ENCODE peak calls at places on chromosomes 6 and 20, in five cellular contexts. One of them, this sample, is unnamed.

GRCh38 chr6:41935685-41936072 is 5.9 kb downstream of the CCND3 start:
- DNase-seq in stromal cell of bone marrow: no peak
- DNase-seq in T-cell: no peak
- DNase-seq in brain pericyte: no peak
- DNase-seq in bronchial epithelial cell: no peak
- DNase-seq in this sample: no peak

GRCh38 chr6:13523826-13524622 is 36.6 kb upstream of the GFOD1 start:
- DNase-seq in stromal cell of bone marrow: no peak
- DNase-seq in T-cell: no peak
- DNase-seq in brain pericyte: no peak
- DNase-seq in bronchial epithelial cell: no peak
- DNase-seq in this sample: peak; percentile 98

GRCh38 chr6:90406957-90407356 is 110.3 kb upstream of the BACH2 start:
- DNase-seq in stromal cell of bone marrow: no peak
- DNase-seq in T-cell: no peak
- DNase-seq in brain pericyte: no peak
- DNase-seq in bronchial epithelial cell: peak; percentile 76
- DNase-seq in this sample: peak; percentile 99

GRCh38 chr20:38728237-38728761 is 4.0 kb downstream of the SLC32A1 start:
- DNase-seq in stromal cell of bone marrow: no peak
- DNase-seq in T-cell: no peak
- DNase-seq in brain pericyte: no peak
- DNase-seq in bronchial epithelial cell: no peak
- DNase-seq in this sample: no peak

GRCh38 chr20:36547186-36548005 is 6.1 kb downstream of the MYL9 start:
- DNase-seq in stromal cell of bone marrow: no peak
- DNase-seq in T-cell: no peak
- DNase-seq in brain pericyte: no peak
- DNase-seq in bronchial epithelial cell: no peak
- DNase-seq in this sample: no peak

GRCh38 chr20:63357921-63358905 is 2.9 kb downstream of the CHRNA4 start:
- DNase-seq in stromal cell of bone marrow: no peak
- DNase-seq in T-cell: no peak
- DNase-seq in brain pericyte: no peak
- DNase-seq in bronchial epithelial cell: no peak
- DNase-seq in this sample: no peak

GRCh38 chr6:142642651-142643050 is 302.3 kb downstream of the HIVEP2 start:
- DNase-seq in stromal cell of bone marrow: no peak
- DNase-seq in T-cell: no peak
- DNase-seq in brain pericyte: no peak
- DNase-seq in bronchial epithelial cell: no peak
- DNase-seq in this sample: no peak

GRCh38 chr6:134257516-134257915 is 60.4 kb downstream of the SGK1 start:
- DNase-seq in stromal cell of bone marrow: no peak
- DNase-seq in T-cell: no peak
- DNase-seq in brain pericyte: no peak
- DNase-seq in bronchial epithelial cell: no peak
- DNase-seq in this sample: no peak

GRCh38 chr20:17796096-17796563 is 96.4 kb downstream of the BANF2 start:
- DNase-seq in stromal cell of bone marrow: peak; percentile 69
- DNase-seq in T-cell: no peak
- DNase-seq in brain pericyte: no peak
- DNase-seq in bronchial epithelial cell: no peak
- DNase-seq in this sample: peak; percentile 47

GRCh38 chr20:53736122-53736756 is 142.6 kb upstream of the ZNF217 start:
- DNase-seq in stromal cell of bone marrow: no peak
- DNase-seq in T-cell: no peak
- DNase-seq in brain pericyte: no peak
- DNase-seq in bronchial epithelial cell: peak; percentile 62
- DNase-seq in this sample: peak; percentile 81

GRCh38 chr6:111258615-111259088 is 171.3 kb downstream of the SLC16A10 start:
- DNase-seq in stromal cell of bone marrow: no peak
- DNase-seq in T-cell: no peak
- DNase-seq in brain pericyte: no peak
- DNase-seq in bronchial epithelial cell: no peak
- DNase-seq in this sample: no peak

GRCh38 chr6:153956807-153957206 is 82.2 kb upstream of the OPRM1 start:
- DNase-seq in stromal cell of bone marrow: no peak
- DNase-seq in T-cell: no peak
- DNase-seq in brain pericyte: no peak
- DNase-seq in bronchial epithelial cell: peak; percentile 88
- DNase-seq in this sample: peak; percentile 9

GRCh38 chr6:47092249-47092648 is 50.1 kb upstream of the ADGRF1 start:
- DNase-seq in stromal cell of bone marrow: no peak
- DNase-seq in T-cell: no peak
- DNase-seq in brain pericyte: no peak
- DNase-seq in bronchial epithelial cell: no peak
- DNase-seq in this sample: no peak

GRCh38 chr6:36678488-36679042 is at the start of gene CDKN1A:
- DNase-seq in stromal cell of bone marrow: peak; percentile 89
- DNase-seq in T-cell: peak; percentile 63
- DNase-seq in brain pericyte: peak; percentile 63
- DNase-seq in bronchial epithelial cell: peak; percentile 69
- DNase-seq in this sample: peak; percentile 86

GRCh38 chr20:41154436-41155176 is 17.3 kb downstream of the PLCG1 start:
- DNase-seq in stromal cell of bone marrow: no peak
- DNase-seq in T-cell: no peak
- DNase-seq in brain pericyte: no peak
- DNase-seq in bronchial epithelial cell: no peak
- DNase-seq in this sample: no peak

GRCh38 chr6:93663111-93663510 is 243.8 kb upstream of the EPHA7 start:
- DNase-seq in stromal cell of bone marrow: no peak
- DNase-seq in T-cell: no peak
- DNase-seq in brain pericyte: no peak
- DNase-seq in bronchial epithelial cell: no peak
- DNase-seq in this sample: no peak

GRCh38 chr20:18684775-18685174 is 96.9 kb downstream of the DTD1 start:
- DNase-seq in stromal cell of bone marrow: no peak
- DNase-seq in T-cell: no peak
- DNase-seq in brain pericyte: no peak
- DNase-seq in bronchial epithelial cell: no peak
- DNase-seq in this sample: no peak

GRCh38 chr20:42739692-42740091 is 450.0 kb downstream of the PTPRT start:
- DNase-seq in stromal cell of bone marrow: no peak
- DNase-seq in T-cell: no peak
- DNase-seq in brain pericyte: no peak
- DNase-seq in bronchial epithelial cell: no peak
- DNase-seq in this sample: no peak

GRCh38 chr6:56649053-56649769 is 6.5 kb upstream of the DST start:
- DNase-seq in stromal cell of bone marrow: no peak
- DNase-seq in T-cell: no peak
- DNase-seq in brain pericyte: no peak
- DNase-seq in bronchial epithelial cell: peak; percentile 62
- DNase-seq in this sample: peak; percentile 50

GRCh38 chr6:135230702-135231468 is 49.8 kb downstream of the MYB start:
- DNase-seq in stromal cell of bone marrow: no peak
- DNase-seq in T-cell: no peak
- DNase-seq in brain pericyte: no peak
- DNase-seq in bronchial epithelial cell: no peak
- DNase-seq in this sample: peak; percentile 32

GRCh38 chr6:92684386-92684785 is 735.0 kb downstream of the EPHA7 start:
- DNase-seq in stromal cell of bone marrow: no peak
- DNase-seq in T-cell: no peak
- DNase-seq in brain pericyte: no peak
- DNase-seq in bronchial epithelial cell: peak; percentile 43
- DNase-seq in this sample: no peak

GRCh38 chr6:14728396-14729024 is 517.4 kb upstream of the JARID2 start:
- DNase-seq in stromal cell of bone marrow: no peak
- DNase-seq in T-cell: no peak
- DNase-seq in brain pericyte: no peak
- DNase-seq in bronchial epithelial cell: peak; percentile 63
- DNase-seq in this sample: no peak

GRCh38 chr6:117907600-117908245 is 659 bp downstream of the SLC35F1 start:
- DNase-seq in stromal cell of bone marrow: no peak
- DNase-seq in T-cell: no peak
- DNase-seq in brain pericyte: no peak
- DNase-seq in bronchial epithelial cell: no peak
- DNase-seq in this sample: peak; percentile 21

GRCh38 chr6:113632220-113632864 is 224.8 kb upstream of the MARCKS start:
- DNase-seq in stromal cell of bone marrow: peak; percentile 92
- DNase-seq in T-cell: no peak
- DNase-seq in brain pericyte: no peak
- DNase-seq in bronchial epithelial cell: peak; percentile 100
- DNase-seq in this sample: peak; percentile 44

GRCh38 chr6:117906905-117907599 is at the start of gene SLC35F1:
- DNase-seq in stromal cell of bone marrow: no peak
- DNase-seq in T-cell: no peak
- DNase-seq in brain pericyte: no peak
- DNase-seq in bronchial epithelial cell: no peak
- DNase-seq in this sample: no peak

GRCh38 chr20:62047666-62048345 is 17.9 kb downstream of the TAF4 start:
- DNase-seq in stromal cell of bone marrow: no peak
- DNase-seq in T-cell: no peak
- DNase-seq in brain pericyte: no peak
- DNase-seq in bronchial epithelial cell: no peak
- DNase-seq in this sample: no peak

GRCh38 chr20:24718696-24719095 is 230.4 kb upstream of the CST7 start:
- DNase-seq in stromal cell of bone marrow: no peak
- DNase-seq in T-cell: no peak
- DNase-seq in brain pericyte: no peak
- DNase-seq in bronchial epithelial cell: no peak
- DNase-seq in this sample: no peak

GRCh38 chr20:24633521-24633920 is 164.1 kb downstream of the SYNDIG1 start:
- DNase-seq in stromal cell of bone marrow: no peak
- DNase-seq in T-cell: no peak
- DNase-seq in brain pericyte: no peak
- DNase-seq in bronchial epithelial cell: no peak
- DNase-seq in this sample: no peak

GRCh38 chr6:6039946-6040509 is 33.3 kb upstream of the NRN1 start:
- DNase-seq in stromal cell of bone marrow: no peak
- DNase-seq in T-cell: no peak
- DNase-seq in brain pericyte: no peak
- DNase-seq in bronchial epithelial cell: peak; percentile 24
- DNase-seq in this sample: no peak

GRCh38 chr6:3690506-3690905 is 61.0 kb downstream of the PXDC1 start:
- DNase-seq in stromal cell of bone marrow: no peak
- DNase-seq in T-cell: no peak
- DNase-seq in brain pericyte: no peak
- DNase-seq in bronchial epithelial cell: no peak
- DNase-seq in this sample: no peak

GRCh38 chr20:15703171-15703911 is 869.9 kb downstream of the KIF16B start:
- DNase-seq in stromal cell of bone marrow: peak; percentile 81
- DNase-seq in T-cell: no peak
- DNase-seq in brain pericyte: no peak
- DNase-seq in bronchial epithelial cell: peak; percentile 98
- DNase-seq in this sample: no peak

GRCh38 chr20:17345321-17345720 is 118.5 kb downstream of the PCSK2 start:
- DNase-seq in stromal cell of bone marrow: no peak
- DNase-seq in T-cell: no peak
- DNase-seq in brain pericyte: no peak
- DNase-seq in bronchial epithelial cell: no peak
- DNase-seq in this sample: no peak